ENCODE peak calls at places on chromosomes 2 and 18, in six cellular contexts. S, E, A, U, T and I are unnamed samples.

GRCh38 chr2:73076701-73077423 is 5.3 kb upstream of the SFXN5 start:
- ATAC-seq in S (no peak), E (no peak), A (no peak), U (no peak), T (no peak), I (no peak)

GRCh38 chr18:74083071-74083954 is 64.3 kb downstream of the FBXO15 start:
- ATAC-seq in S (no peak), E (no peak), A (no peak), U (peak), T (peak), I (no peak)

GRCh38 chr18:50722311-50722710 is 97.5 kb downstream of the MRO start:
- ATAC-seq in S (no peak), E (no peak), A (no peak), U (no peak), T (no peak), I (peak)

GRCh38 chr2:75517562-75518230 is 43.0 kb downstream of the EVA1A start:
- ATAC-seq in S (no peak), E (no peak), A (no peak), U (no peak), T (no peak), I (no peak)

GRCh38 chr2:238383135-238383534 is 43.6 kb upstream of the ASB1 start:
- ATAC-seq in S (no peak), E (no peak), A (no peak), U (no peak), T (no peak), I (no peak)

GRCh38 chr2:170409164-170409535 is 231.2 kb downstream of the MYO3B start:
- ATAC-seq in S (no peak), E (no peak), A (peak), U (peak), T (peak), I (peak)

GRCh38 chr18:11859903-11860407 is 8.7 kb downstream of the CHMP1B start:
- ATAC-seq in S (no peak), E (no peak), A (peak), U (no peak), T (no peak), I (peak)

GRCh38 chr2:9153589-9153988 is 53.0 kb upstream of the ASAP2 start:
- ATAC-seq in S (no peak), E (peak), A (no peak), U (no peak), T (no peak), I (peak)

GRCh38 chr2:206804326-206804725 is 38.9 kb downstream of the FASTKD2 start:
- ATAC-seq in S (no peak), E (no peak), A (no peak), U (no peak), T (no peak), I (no peak)

GRCh38 chr2:219571311-219572236 is at the start of gene OBSL1:
- ATAC-seq in S (peak), E (peak), A (peak), U (peak), T (peak), I (peak)

GRCh38 chr18:8943900-8944870 is 158.3 kb upstream of the NDUFV2 start:
- ATAC-seq in S (no peak), E (peak), A (no peak), U (no peak), T (no peak), I (no peak)